ENCODE peak calls at places on chromosomes 12 and 14, in nine cellular contexts. J, L, Q, U, M, V, O, S and B are unnamed samples.

GRCh38 chr14:42023452-42023851 is 416.8 kb downstream of the LRFN5 start:
- DNase-seq in S (no peak), Q (no peak), O (no peak), V (no peak), U (no peak), J (no peak), L (no peak), M (peak), B (no peak)

GRCh38 chr12:77226398-77226797 is 161.0 kb upstream of the E2F7 start:
- DNase-seq in U (no peak), Q (no peak), S (no peak), L (no peak), M (no peak), V (no peak), O (no peak), J (no peak), B (no peak)

GRCh38 chr12:118125743-118126118 is 10.2 kb upstream of the PEBP1 start:
- DNase-seq in O (no peak), S (no peak), M (no peak), U (no peak), J (no peak), V (no peak), L (no peak), Q (no peak), B (no peak)

GRCh38 chr12:95764848-95765247 is 25.7 kb downstream of the NTN4 start:
- DNase-seq in Q (no peak), V (no peak), S (no peak), L (no peak), U (no peak), J (no peak), M (no peak), O (no peak), B (no peak)

GRCh38 chr12:40055227-40055579 is 50.7 kb downstream of the SLC2A13 start:
- DNase-seq in M (no peak), L (no peak), S (no peak), O (no peak), V (no peak), J (no peak), Q (no peak), U (no peak), B (no peak)

GRCh38 chr14:54669759-54670630 is 103.1 kb downstream of the SAMD4A start:
- DNase-seq in L (no peak), Q (no peak), O (no peak), M (peak), S (peak), U (no peak), V (no peak), J (no peak), B (no peak)

GRCh38 chr12:121719926-121720414 is 7.4 kb downstream of the TMEM120B start:
- DNase-seq in Q (no peak), U (no peak), M (peak), L (no peak), J (no peak), V (no peak), S (peak), O (no peak), B (no peak)

GRCh38 chr12:26770239-26771070 is 62.5 kb downstream of the ITPR2 start:
- DNase-seq in V (no peak), M (no peak), U (peak), Q (no peak), J (no peak), L (no peak), O (no peak), S (no peak), B (no peak)

GRCh38 chr14:22276913-22277816 is 311.9 kb downstream of the DAD1 start:
- DNase-seq in J (no peak), Q (no peak), V (peak), O (no peak), M (peak), U (no peak), L (no peak), S (no peak), B (no peak)

GRCh38 chr12:22858849-22859569 is 234.0 kb downstream of the ETNK1 start:
- DNase-seq in O (no peak), U (no peak), Q (no peak), L (no peak), V (no peak), M (peak), J (no peak), S (no peak), B (no peak)

GRCh38 chr12:1122803-1123202 is 131.8 kb downstream of the ERC1 start:
- DNase-seq in M (no peak), L (no peak), U (no peak), Q (no peak), J (no peak), S (no peak), V (no peak), O (peak), B (no peak)

GRCh38 chr14:56273151-56273550 is 154.9 kb downstream of the PELI2 start:
- DNase-seq in J (no peak), L (no peak), U (no peak), M (no peak), O (no peak), V (no peak), S (no peak), Q (no peak), B (no peak)

GRCh38 chr14:65242732-65243134 is 140.4 kb upstream of the MAX start:
- DNase-seq in J (no peak), V (no peak), U (no peak), M (peak), L (no peak), S (no peak), Q (no peak), O (no peak), B (no peak)

GRCh38 chr14:24664366-24664765 is 30.4 kb upstream of the GZMB start:
- DNase-seq in V (no peak), S (no peak), O (no peak), J (no peak), L (no peak), Q (no peak), U (no peak), M (no peak), B (no peak)